ENCODE peak calls at places on chromosome 14, in six cellular contexts. V, J, G, E, A and F are unnamed samples.

GRCh38 chr14:72678360-72678759 is 215.5 kb downstream of the DPF3 start:
- DNase-seq in V (peak; percentile 69), J (no peak), G (peak; percentile 43), E (no peak), A (no peak), F (no peak)

GRCh38 chr14:42057176-42057575 is 450.5 kb downstream of the LRFN5 start:
- DNase-seq in V (peak; percentile 23), J (no peak), G (no peak), E (no peak), A (no peak), F (no peak)

GRCh38 chr14:54347044-54347443 is 49.8 kb upstream of the CDKN3 start:
- DNase-seq in V (no peak), J (no peak), G (no peak), E (no peak), A (no peak), F (no peak)

GRCh38 chr14:104584557-104584956 is 5.0 kb downstream of the C14orf180 start:
- DNase-seq in V (no peak), J (no peak), G (no peak), E (no peak), A (no peak), F (no peak)

GRCh38 chr14:20662968-20663731 is 21.2 kb upstream of the RNASE4 start:
- DNase-seq in V (peak; percentile 72), J (no peak), G (peak; percentile 90), E (no peak), A (peak; percentile 88), F (peak; percentile 79)

GRCh38 chr14:78611031-78611430 is 440.9 kb downstream of the NRXN3 start:
- DNase-seq in V (no peak), J (no peak), G (no peak), E (no peak), A (no peak), F (no peak)

GRCh38 chr14:72774894-72775620 is 118.8 kb downstream of the DPF3 start:
- DNase-seq in V (no peak), J (no peak), G (no peak), E (no peak), A (no peak), F (no peak)

GRCh38 chr14:61322799-61323290 is 1.5 kb downstream of the PRKCH start:
- DNase-seq in V (peak; percentile 27), J (no peak), G (peak; percentile 89), E (no peak), A (no peak), F (no peak)

GRCh38 chr14:65250162-65250495 is 147.8 kb upstream of the MAX start:
- DNase-seq in V (no peak), J (no peak), G (no peak), E (no peak), A (no peak), F (no peak)

GRCh38 chr14:96084796-96085195 is 45.6 kb downstream of the C14orf132 start:
- DNase-seq in V (no peak), J (no peak), G (no peak), E (no peak), A (no peak), F (no peak)

GRCh38 chr14:49896956-49897355 is 4.1 kb downstream of the ARF6 start:
- DNase-seq in V (no peak), J (no peak), G (no peak), E (no peak), A (no peak), F (no peak)

GRCh38 chr14:101623685-101624444 is 62.6 kb downstream of the DIO3 start:
- DNase-seq in V (no peak), J (no peak), G (no peak), E (peak; percentile 30), A (no peak), F (no peak)

GRCh38 chr14:22178330-22178981 is 410.6 kb downstream of the DAD1 start:
- DNase-seq in V (peak; percentile 53), J (no peak), G (no peak), E (no peak), A (no peak), F (no peak)

GRCh38 chr14:59483360-59483759 is 848 bp downstream of the L3HYPDH start:
- DNase-seq in V (peak; percentile 52), J (no peak), G (peak; percentile 86), E (no peak), A (no peak), F (no peak)

GRCh38 chr14:87097021-87097420 is 896.0 kb downstream of the GALC start:
- DNase-seq in V (no peak), J (no peak), G (no peak), E (no peak), A (no peak), F (no peak)

GRCh38 chr14:36520601-36521525 is 831 bp upstream of the NKX2-1 start:
- DNase-seq in V (peak; percentile 14), J (no peak), G (peak; percentile 30), E (no peak), A (no peak), F (no peak)

GRCh38 chr14:100654814-100655795 is 67.9 kb upstream of the BEGAIN start:
- DNase-seq in V (no peak), J (no peak), G (peak; percentile 56), E (no peak), A (peak; percentile 28), F (no peak)

GRCh38 chr14:105376521-105377440 is 21.6 kb upstream of the TEX22 start:
- DNase-seq in V (no peak), J (no peak), G (no peak), E (no peak), A (no peak), F (no peak)

GRCh38 chr14:33669111-33669510 is 281.8 kb downstream of the EGLN3 start:
- DNase-seq in V (peak; percentile 24), J (no peak), G (no peak), E (no peak), A (no peak), F (no peak)